ENCODE peak calls at places on chromosomes 1 and 21, in seven cellular contexts. F is GF-D8; Q is activated effector memory CD4-positive, alpha-beta T cell treated with anti-CD3 and anti-CD28 coated beads, Interleukin-2, amount 50 U/mL, for 16 hours; H is testis; N is SW480; Z is HTR-8/SVneo; O is HS-27A. P is an unnamed sample.

GRCh38 chr21:29077651-29078090 is 4.2 kb upstream of the CCT8 start:
- DNase-seq in N (peak), Z (no peak), Q (peak), H (peak), O (no peak), F (peak), P (no peak)

GRCh38 chr1:239527046-239527693 is 140.8 kb downstream of the CHRM3 start:
- DNase-seq in Z (no peak), O (no peak), N (no peak), F (no peak), Q (no peak), H (no peak), P (no peak)

GRCh38 chr1:203028067-203028783 is 1.9 kb downstream of the PPFIA4 start:
- DNase-seq in N (no peak), F (no peak), O (no peak), H (peak), Z (no peak), Q (peak), P (no peak)

GRCh38 chr21:25428537-25428936 is 178.7 kb downstream of the MRPL39 start:
- DNase-seq in F (no peak), N (no peak), Z (no peak), O (no peak), H (no peak), Q (no peak), P (no peak)

GRCh38 chr1:227913446-227913968 is 34.2 kb downstream of the WNT9A start:
- DNase-seq in O (no peak), N (no peak), F (no peak), Q (no peak), Z (no peak), H (no peak), P (no peak)

GRCh38 chr1:41712081-41712480 is 206.6 kb downstream of the HIVEP3 start:
- DNase-seq in Q (no peak), O (no peak), F (no peak), H (no peak), N (no peak), Z (no peak), P (no peak)

GRCh38 chr21:35904995-35905972 is 155.0 kb downstream of the SETD4 start:
- DNase-seq in Z (no peak), F (no peak), H (peak), N (no peak), Q (no peak), O (no peak), P (no peak)

GRCh38 chr1:246267896-246268295 is 239.2 kb downstream of the SMYD3 start:
- DNase-seq in Z (no peak), O (no peak), Q (no peak), F (no peak), N (no peak), H (peak), P (no peak)

GRCh38 chr1:229507951-229508822 is at the start of gene NUP133:
- DNase-seq in H (peak), F (peak), Z (peak), N (peak), Q (peak), O (peak), P (peak)